ENCODE peak calls at places on chromosome 4, in six cellular contexts. Z is tibial nerve; H is AG09319; N is CD8-positive, alpha-beta T cell; D is fibroblast of lung; T is esophagus squamous epithelium. A is an unnamed sample.

GRCh38 chr4:76803522-76803921 is 94.4 kb downstream of the SOWAHB start:
- DNase-seq in Z (no peak), H (peak), N (no peak), D (peak), T (no peak), A (no peak)

GRCh38 chr4:93184093-93184492 is 644.5 kb upstream of the ATOH1 start:
- DNase-seq in Z (no peak), H (no peak), N (no peak), D (no peak), T (no peak), A (no peak)

GRCh38 chr4:46993075-46994006 is at the start of gene GABRA4:
- DNase-seq in Z (no peak), H (no peak), N (no peak), D (peak), T (no peak), A (no peak)

GRCh38 chr4:138510053-138510452 is 267.9 kb upstream of the SLC7A11 start:
- DNase-seq in Z (no peak), H (no peak), N (no peak), D (no peak), T (no peak), A (no peak)

GRCh38 chr4:106312377-106312776 is 3.6 kb downstream of the TBCK start:
- DNase-seq in Z (no peak), H (no peak), N (no peak), D (peak), T (no peak), A (no peak)

GRCh38 chr4:151362404-151363164 is 37.2 kb upstream of the SH3D19 start:
- DNase-seq in Z (peak), H (peak), N (peak), D (peak), T (no peak), A (peak)

GRCh38 chr4:138275946-138276621 is 33.9 kb upstream of the SLC7A11 start:
- DNase-seq in Z (no peak), H (peak), N (no peak), D (peak), T (no peak), A (no peak)

GRCh38 chr4:125104616-125105015 is 210.1 kb upstream of the FAT4 start:
- DNase-seq in Z (no peak), H (no peak), N (no peak), D (peak), T (no peak), A (no peak)

GRCh38 chr4:5217411-5217810 is 166.1 kb downstream of the STK32B start:
- DNase-seq in Z (no peak), H (peak), N (no peak), D (no peak), T (no peak), A (no peak)

GRCh38 chr4:87108142-87108546 is 112.3 kb downstream of the KLHL8 start:
- DNase-seq in Z (no peak), H (peak), N (no peak), D (peak), T (no peak), A (no peak)

GRCh38 chr4:85756938-85757337 is 282.0 kb downstream of the ARHGAP24 start:
- DNase-seq in Z (no peak), H (no peak), N (no peak), D (peak), T (no peak), A (no peak)

GRCh38 chr4:140790765-140791164 is 34.6 kb upstream of the TBC1D9 start:
- DNase-seq in Z (no peak), H (no peak), N (no peak), D (peak), T (no peak), A (no peak)

GRCh38 chr4:118941149-118941548 is 52.5 kb downstream of the SYNPO2 start:
- DNase-seq in Z (peak), H (no peak), N (no peak), D (peak), T (no peak), A (no peak)

GRCh38 chr4:89829470-89830138 is 7.4 kb downstream of the SNCA start:
- DNase-seq in Z (no peak), H (peak), N (no peak), D (peak), T (no peak), A (peak)

GRCh38 chr4:74669702-74670101 is 124.6 kb downstream of the BTC start:
- DNase-seq in Z (no peak), H (no peak), N (no peak), D (no peak), T (no peak), A (no peak)

GRCh38 chr4:169410839-169411770 is 140.3 kb upstream of the SH3RF1 start:
- DNase-seq in Z (no peak), H (peak), N (peak), D (peak), T (no peak), A (peak)

GRCh38 chr4:39823193-39823592 is 125.3 kb downstream of the UBE2K start:
- DNase-seq in Z (no peak), H (peak), N (no peak), D (peak), T (no peak), A (no peak)

GRCh38 chr4:8739820-8740665 is 131.6 kb downstream of the HMX1 start:
- DNase-seq in Z (no peak), H (no peak), N (no peak), D (no peak), T (no peak), A (no peak)

DNA sequence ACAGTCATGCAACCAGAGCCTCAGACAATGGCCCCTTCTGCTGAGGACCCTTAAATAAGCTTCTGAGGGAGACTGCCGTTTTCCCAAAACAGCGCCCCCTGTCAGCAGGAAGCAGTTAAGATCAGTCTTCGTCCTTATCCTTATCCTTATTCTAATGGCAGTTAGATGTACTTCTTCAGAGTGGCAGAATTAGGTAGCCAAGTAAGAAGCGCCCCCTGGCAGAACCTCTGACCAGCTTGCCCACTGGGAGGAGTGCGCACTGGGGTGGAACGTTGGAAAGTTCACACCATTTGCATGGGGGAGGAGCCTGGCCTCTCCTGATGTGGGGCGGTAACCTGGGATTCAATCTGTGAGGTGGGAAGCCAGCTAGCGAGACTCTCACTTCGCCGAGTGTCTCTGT is 133.6 kb upstream of the QRFPR start:
- DNase-seq in Z (no peak), H (no peak), N (no peak), D (no peak), T (no peak), A (no peak)
- TF ChIP-seq CTCF in Z (no peak), H (no peak), N (no peak), D (no peak), T (no peak), A (no peak)

GRCh38 chr4:100063355-100063754 is 113.3 kb upstream of the H2AZ1 start:
- DNase-seq in Z (no peak), H (no peak), N (no peak), D (peak), T (no peak), A (no peak)
- TF ChIP-seq CTCF in Z (no peak), H (no peak), N (no peak), D (no peak), T (no peak), A (no peak)

GRCh38 chr4:113908829-113909228 is 70.6 kb downstream of the ARSJ start:
- DNase-seq in Z (no peak), H (no peak), N (no peak), D (peak), T (no peak), A (no peak)
- TF ChIP-seq CTCF in Z (no peak), H (no peak), N (no peak), D (no peak), T (peak), A (peak)

DNA sequence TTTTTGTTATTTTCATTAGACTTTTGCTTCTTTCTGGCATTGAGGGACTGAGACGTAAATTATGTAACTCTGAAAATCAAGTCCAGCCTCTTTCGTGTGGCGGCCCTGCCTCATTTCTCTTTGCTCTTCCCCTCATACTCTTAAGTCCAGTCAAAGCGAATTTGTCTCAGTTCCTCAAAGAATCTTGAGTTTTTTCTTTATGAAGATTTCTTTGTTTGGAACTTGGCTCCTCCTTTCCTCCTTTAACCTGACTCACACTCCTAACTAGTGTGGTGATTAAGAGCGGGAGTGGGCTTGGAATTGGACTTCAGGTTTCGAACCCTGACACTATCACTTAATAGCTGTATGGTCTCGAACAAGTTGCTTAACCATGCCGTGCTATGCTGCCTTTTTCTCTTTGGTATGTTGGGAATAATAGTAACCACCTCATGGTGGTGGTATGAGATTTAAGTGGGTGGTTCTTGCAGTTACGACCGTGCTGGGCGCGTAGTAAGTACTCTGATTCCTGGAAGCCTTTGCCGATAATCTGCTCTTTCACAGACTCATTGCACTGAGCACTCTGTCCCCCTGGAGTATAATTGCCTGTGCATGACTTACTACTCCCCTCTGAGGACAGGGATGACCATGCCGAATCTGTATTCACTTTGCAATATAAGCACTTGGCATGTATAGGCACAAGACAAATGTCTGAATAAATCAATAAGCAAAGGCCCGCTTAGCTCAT is 19.1 kb downstream of the FNIP2 start:
- DNase-seq in Z (no peak), H (no peak), N (no peak), D (no peak), T (no peak), A (no peak)
- TF ChIP-seq CTCF in Z (no peak), H (no peak), N (no peak), D (no peak), T (no peak), A (no peak)

DNA sequence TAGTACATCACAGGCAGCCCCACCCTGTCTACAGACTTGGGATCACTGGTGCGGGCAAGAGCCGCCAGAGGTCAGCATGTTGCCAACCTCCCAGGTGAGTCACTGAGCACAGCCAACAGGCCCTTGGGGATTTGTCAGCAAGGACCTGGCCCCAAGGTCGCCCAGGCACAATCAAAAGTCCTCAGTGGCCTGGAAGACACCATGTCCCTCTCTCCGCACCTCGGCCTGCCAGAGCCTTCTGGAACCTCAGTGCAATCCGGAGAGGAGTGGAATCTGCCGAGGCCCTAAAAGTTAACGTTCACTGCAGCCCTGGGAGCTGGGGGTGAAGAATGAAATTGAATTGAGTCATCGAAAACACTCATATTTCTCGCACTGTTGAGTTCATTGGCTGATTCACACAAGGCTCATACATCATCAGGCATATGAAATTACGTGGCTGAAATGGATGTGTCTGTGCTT is 74.3 kb downstream of the WFS1 start:
- DNase-seq in Z (no peak), H (no peak), N (no peak), D (peak), T (no peak), A (no peak)
- TF ChIP-seq CTCF in Z (no peak), H (no peak), N (no peak), D (no peak), T (peak), A (no peak)

GRCh38 chr4:82192153-82192552 is 181.6 kb downstream of the HNRNPD start:
- DNase-seq in Z (no peak), H (no peak), N (no peak), D (no peak), T (no peak), A (no peak)
- TF ChIP-seq CTCF in Z (no peak), H (no peak), N (no peak), D (no peak), T (no peak), A (no peak)

GRCh38 chr4:183495182-183495581 is 9.7 kb upstream of the ING2 start:
- DNase-seq in Z (no peak), H (no peak), N (no peak), D (no peak), T (no peak), A (no peak)
- TF ChIP-seq CTCF in Z (no peak), H (no peak), N (no peak), D (no peak), T (no peak), A (no peak)

GRCh38 chr4:42397635-42398447 is 553 bp downstream of the SHISA3 start:
- DNase-seq in Z (no peak), H (no peak), N (no peak), D (peak), T (no peak), A (no peak)

GRCh38 chr4:42397256-42397634 is at the start of gene SHISA3:
- DNase-seq in Z (no peak), H (no peak), N (no peak), D (peak), T (no peak), A (no peak)

GRCh38 chr4:42399393-42399792 is 2.1 kb downstream of the SHISA3 start:
- DNase-seq in Z (no peak), H (no peak), N (no peak), D (no peak), T (no peak), A (no peak)

GRCh38 chr4:42396361-42397255 is 680 bp upstream of the SHISA3 start:
- DNase-seq in Z (no peak), H (no peak), N (no peak), D (no peak), T (no peak), A (no peak)

DNA sequence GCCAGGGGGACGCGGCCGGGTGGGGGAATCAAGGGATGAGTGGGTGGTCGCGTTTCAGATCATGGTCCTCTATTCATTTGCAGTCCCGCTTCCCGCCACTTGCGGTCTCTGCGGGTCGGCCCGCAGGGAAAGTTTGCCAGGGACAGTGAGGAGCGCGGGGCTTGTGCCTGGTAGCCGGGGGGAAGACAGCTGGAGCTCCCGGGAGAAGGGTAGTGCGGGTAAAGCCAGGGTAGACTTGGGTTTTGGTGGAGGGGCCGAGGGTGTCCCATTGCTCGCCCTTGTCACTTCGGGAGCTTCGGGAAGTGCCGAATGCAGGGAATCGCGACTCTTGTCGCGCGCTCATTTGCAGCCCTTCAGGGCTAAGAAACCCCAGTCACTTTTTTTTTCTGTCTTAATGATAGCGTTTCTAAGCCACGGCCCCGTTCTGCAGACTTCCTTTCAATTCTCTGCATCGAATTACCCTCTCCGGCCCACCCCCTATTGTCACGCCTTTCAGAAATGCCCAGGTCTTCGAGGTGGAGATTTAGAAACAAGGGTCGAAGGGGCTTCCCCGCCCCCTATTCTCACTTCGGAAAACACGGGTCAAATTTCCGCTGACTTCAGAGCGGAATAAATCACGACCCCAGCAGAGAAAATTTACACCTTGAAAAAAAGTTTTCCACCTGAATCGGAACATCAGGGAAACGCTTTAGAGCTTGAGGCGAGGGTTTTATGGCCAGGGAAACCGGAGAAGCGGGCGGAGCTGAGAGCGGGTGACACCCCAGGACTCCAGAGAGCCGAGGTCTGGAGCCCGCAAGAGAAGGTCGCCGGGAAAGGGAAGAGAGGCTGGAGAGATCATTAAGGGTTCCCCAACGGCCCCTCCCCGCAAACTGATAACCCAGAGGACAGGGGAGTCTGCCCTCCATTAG is 1.4 kb downstream of the SHISA3 start:
- DNase-seq in Z (no peak), H (no peak), N (no peak), D (no peak), T (no peak), A (no peak)
- TF ChIP-seq CTCF in Z (no peak), H (no peak), N (no peak), D (no peak), T (no peak), A (no peak)

GRCh38 chr4:127731406-127731805 is 1.2 kb downstream of the SLC25A31 start:
- DNase-seq in Z (no peak), H (no peak), N (no peak), D (no peak), T (no peak), A (no peak)

GRCh38 chr4:127737295-127737694 is 7.1 kb downstream of the SLC25A31 start:
- DNase-seq in Z (no peak), H (no peak), N (no peak), D (no peak), T (no peak), A (no peak)

GRCh38 chr4:127730142-127730913 is at the start of gene SLC25A31:
- DNase-seq in Z (no peak), H (no peak), N (no peak), D (no peak), T (no peak), A (no peak)

GRCh38 chr4:127734976-127735375 is 4.8 kb downstream of the SLC25A31 start:
- DNase-seq in Z (no peak), H (no peak), N (no peak), D (no peak), T (no peak), A (no peak)

DNA sequence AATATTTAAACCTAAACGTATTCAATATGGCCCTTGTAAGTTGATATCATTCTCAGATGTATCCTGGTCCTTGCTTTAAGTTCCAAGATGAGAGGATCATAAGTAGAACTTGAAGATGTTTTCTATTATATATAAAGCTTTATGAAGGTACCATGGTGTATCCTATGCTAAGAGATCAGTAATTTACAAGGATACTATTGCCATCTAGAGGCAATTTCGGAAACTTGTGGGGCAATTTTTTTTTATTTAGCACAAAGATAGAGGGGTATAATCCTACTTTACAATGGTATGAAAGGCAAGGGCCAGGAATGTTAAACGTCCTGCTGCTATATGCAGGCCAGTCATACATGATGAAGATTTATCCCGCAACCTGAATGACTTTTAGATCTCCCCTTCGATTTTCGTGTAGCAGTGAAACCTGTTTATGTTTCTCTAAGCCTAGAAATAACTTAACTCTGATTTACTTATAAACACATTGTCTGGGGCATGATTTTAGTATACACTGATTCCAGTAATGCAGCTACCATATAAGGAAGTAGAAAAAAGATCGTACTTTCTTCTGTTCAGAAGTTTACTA is 2.5 kb downstream of the SLC25A31 start:
- DNase-seq in Z (no peak), H (peak), N (no peak), D (peak), T (no peak), A (no peak)
- TF ChIP-seq CTCF in Z (peak), H (peak), N (no peak), D (peak), T (peak), A (no peak)